ENCODE peak calls at places on chromosomes 7 and 10, in seven cellular contexts. One of them, this sample, is unnamed. For H3K27me3 and H3K36me3, the result is how much of the 10 kb centered on the place peaks cover.

GRCh38 chr10:48607356-48608278 is 2.7 kb upstream of the ARHGAP22 start:
- DNase-seq in SK-N-SH: no peak
- DNase-seq in WERI-Rb-1: no peak
- DNase-seq in uterus: no peak
- DNase-seq in fibroblast of lung: no peak
- DNase-seq in esophagus squamous epithelium: no peak
- DNase-seq in spleen: no peak
- DNase-seq in this sample: no peak

GRCh38 chr7:537911-538634 is 18.4 kb upstream of the PDGFA start:
- DNase-seq in SK-N-SH: peak
- DNase-seq in WERI-Rb-1: no peak
- DNase-seq in uterus: peak
- DNase-seq in fibroblast of lung: peak
- DNase-seq in esophagus squamous epithelium: no peak
- DNase-seq in spleen: peak
- DNase-seq in this sample: peak

GRCh38 chr7:26493737-26494423 is 202.2 kb downstream of the SNX10 start:
- DNase-seq in SK-N-SH: no peak
- DNase-seq in WERI-Rb-1: no peak
- DNase-seq in uterus: no peak
- DNase-seq in fibroblast of lung: no peak
- DNase-seq in esophagus squamous epithelium: no peak
- DNase-seq in spleen: no peak
- DNase-seq in this sample: no peak

GRCh38 chr10:127525686-127526085 is 23.4 kb upstream of the NPS start:
- DNase-seq in SK-N-SH: no peak
- DNase-seq in WERI-Rb-1: peak
- DNase-seq in uterus: no peak
- DNase-seq in fibroblast of lung: no peak
- DNase-seq in esophagus squamous epithelium: no peak
- DNase-seq in spleen: no peak
- DNase-seq in this sample: no peak

GRCh38 chr7:118870187-118870586 is 645.7 kb downstream of the ANKRD7 start:
- DNase-seq in SK-N-SH: no peak
- DNase-seq in WERI-Rb-1: peak
- DNase-seq in uterus: no peak
- DNase-seq in fibroblast of lung: peak
- DNase-seq in esophagus squamous epithelium: no peak
- DNase-seq in spleen: no peak
- DNase-seq in this sample: no peak

GRCh38 chr7:9672518-9672917 is 1239.1 kb downstream of the NXPH1 start:
- DNase-seq in SK-N-SH: no peak
- DNase-seq in WERI-Rb-1: no peak
- DNase-seq in uterus: no peak
- DNase-seq in fibroblast of lung: no peak
- DNase-seq in esophagus squamous epithelium: no peak
- DNase-seq in spleen: no peak
- DNase-seq in this sample: no peak

GRCh38 chr10:116120688-116121087 is 152.3 kb downstream of the GFRA1 start:
- DNase-seq in SK-N-SH: no peak
- DNase-seq in WERI-Rb-1: peak
- DNase-seq in uterus: no peak
- DNase-seq in fibroblast of lung: no peak
- DNase-seq in esophagus squamous epithelium: no peak
- DNase-seq in spleen: no peak
- DNase-seq in this sample: peak

GRCh38 chr10:14481752-14482151 is 151.0 kb upstream of the FRMD4A start:
- DNase-seq in SK-N-SH: no peak
- DNase-seq in WERI-Rb-1: no peak
- DNase-seq in uterus: no peak
- DNase-seq in fibroblast of lung: peak
- DNase-seq in esophagus squamous epithelium: no peak
- DNase-seq in spleen: no peak
- DNase-seq in this sample: no peak

GRCh38 chr10:56360967-56361841 is at the start of gene ZWINT:
- DNase-seq in SK-N-SH: peak
- DNase-seq in WERI-Rb-1: peak
- DNase-seq in uterus: peak
- DNase-seq in fibroblast of lung: peak
- DNase-seq in esophagus squamous epithelium: peak
- DNase-seq in spleen: peak
- DNase-seq in this sample: peak

GRCh38 chr10:56360583-56360966 is 484 bp downstream of the ZWINT start:
- DNase-seq in SK-N-SH: no peak
- DNase-seq in WERI-Rb-1: no peak
- DNase-seq in uterus: no peak
- DNase-seq in fibroblast of lung: no peak
- DNase-seq in esophagus squamous epithelium: no peak
- DNase-seq in spleen: no peak
- DNase-seq in this sample: no peak

GRCh38 chr10:56357018-56357417 is 4.0 kb downstream of the ZWINT start:
- DNase-seq in SK-N-SH: no peak
- DNase-seq in WERI-Rb-1: no peak
- DNase-seq in uterus: no peak
- DNase-seq in fibroblast of lung: no peak
- DNase-seq in esophagus squamous epithelium: no peak
- DNase-seq in spleen: no peak
- DNase-seq in this sample: no peak

GRCh38 chr10:56359837-56360236 is 1.2 kb downstream of the ZWINT start:
- DNase-seq in SK-N-SH: no peak
- DNase-seq in WERI-Rb-1: no peak
- DNase-seq in uterus: no peak
- DNase-seq in fibroblast of lung: no peak
- DNase-seq in esophagus squamous epithelium: no peak
- DNase-seq in spleen: peak
- DNase-seq in this sample: no peak
- H3K4me3 ChIP-seq in SK-N-SH: peak
- H3K4me3 ChIP-seq in WERI-Rb-1: peak
- H3K4me3 ChIP-seq in uterus: no peak
- H3K4me3 ChIP-seq in fibroblast of lung: peak
- H3K4me3 ChIP-seq in esophagus squamous epithelium: peak
- H3K4me3 ChIP-seq in spleen: peak
- H3K4me3 ChIP-seq in this sample: no peak

GRCh38 chr10:22334414-22335203 is 10.7 kb upstream of the SPAG6 start:
- DNase-seq in SK-N-SH: no peak
- DNase-seq in WERI-Rb-1: no peak
- DNase-seq in uterus: no peak
- DNase-seq in fibroblast of lung: no peak
- DNase-seq in esophagus squamous epithelium: no peak
- DNase-seq in spleen: peak
- DNase-seq in this sample: peak
- H3K27me3 ChIP-seq in SK-N-SH: under half
- H3K27me3 ChIP-seq in WERI-Rb-1: under half
- H3K27me3 ChIP-seq in uterus: under half
- H3K27me3 ChIP-seq in fibroblast of lung: under half
- H3K27me3 ChIP-seq in esophagus squamous epithelium: half or more
- H3K27me3 ChIP-seq in spleen: half or more
- H3K27me3 ChIP-seq in this sample: half or more

GRCh38 chr10:11863353-11864105 is 40.4 kb downstream of the PROSER2 start:
- DNase-seq in SK-N-SH: no peak
- DNase-seq in WERI-Rb-1: no peak
- DNase-seq in uterus: no peak
- DNase-seq in fibroblast of lung: no peak
- DNase-seq in esophagus squamous epithelium: no peak
- DNase-seq in spleen: peak
- DNase-seq in this sample: no peak

GRCh38 chr10:11865561-11865960 is 42.4 kb downstream of the PROSER2 start:
- DNase-seq in SK-N-SH: no peak
- DNase-seq in WERI-Rb-1: no peak
- DNase-seq in uterus: no peak
- DNase-seq in fibroblast of lung: no peak
- DNase-seq in esophagus squamous epithelium: no peak
- DNase-seq in spleen: peak
- DNase-seq in this sample: no peak

GRCh38 chr10:11867497-11867896 is 44.3 kb downstream of the PROSER2 start:
- DNase-seq in SK-N-SH: no peak
- DNase-seq in WERI-Rb-1: no peak
- DNase-seq in uterus: no peak
- DNase-seq in fibroblast of lung: no peak
- DNase-seq in esophagus squamous epithelium: no peak
- DNase-seq in spleen: peak
- DNase-seq in this sample: peak

GRCh38 chr10:11864727-11865126 is 41.6 kb downstream of the PROSER2 start:
- DNase-seq in SK-N-SH: no peak
- DNase-seq in WERI-Rb-1: no peak
- DNase-seq in uterus: no peak
- DNase-seq in fibroblast of lung: no peak
- DNase-seq in esophagus squamous epithelium: no peak
- DNase-seq in spleen: no peak
- DNase-seq in this sample: no peak

DNA sequence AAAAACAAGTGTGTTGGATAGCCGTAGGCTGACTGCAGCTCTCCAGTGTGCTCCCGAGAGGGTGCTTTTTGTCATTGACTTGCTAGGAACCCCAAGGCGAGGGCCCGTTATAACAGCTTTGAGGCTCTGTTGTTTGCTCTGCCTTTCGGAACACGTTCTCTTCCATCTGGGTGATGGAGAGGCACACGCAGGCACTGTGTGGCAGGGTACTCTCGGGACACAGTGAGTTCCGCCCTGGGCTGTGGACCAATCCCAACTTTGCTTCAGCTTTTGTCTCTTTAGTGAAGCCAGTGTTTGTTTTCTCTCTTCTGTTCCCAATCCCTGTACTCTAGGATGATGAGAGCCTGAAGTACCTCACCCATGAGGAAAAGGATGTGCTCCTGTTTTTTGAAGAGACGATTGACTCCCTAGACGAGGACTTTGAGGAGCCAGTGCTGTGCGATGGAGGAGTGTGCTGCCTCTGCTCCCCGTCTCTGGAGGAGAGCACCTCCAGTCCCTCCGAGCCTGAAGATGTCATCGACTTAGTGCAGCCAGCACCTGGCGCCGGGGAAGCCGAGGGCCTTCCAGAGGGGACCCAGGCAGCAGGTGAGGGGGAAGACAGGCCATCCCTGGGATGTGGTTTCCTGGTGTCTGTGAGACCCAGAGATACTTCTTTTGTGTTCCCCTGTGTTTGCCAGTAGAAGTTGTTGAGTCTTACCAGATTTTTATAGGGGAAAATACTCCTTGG is 43.2 kb downstream of the PROSER2 start:
- DNase-seq in SK-N-SH: no peak
- DNase-seq in WERI-Rb-1: no peak
- DNase-seq in uterus: no peak
- DNase-seq in fibroblast of lung: no peak
- DNase-seq in esophagus squamous epithelium: no peak
- DNase-seq in spleen: peak
- DNase-seq in this sample: no peak
- H3K36me3 ChIP-seq in SK-N-SH: under half
- H3K36me3 ChIP-seq in WERI-Rb-1: under half
- H3K36me3 ChIP-seq in uterus: under half
- H3K36me3 ChIP-seq in fibroblast of lung: under half
- H3K36me3 ChIP-seq in esophagus squamous epithelium: under half
- H3K36me3 ChIP-seq in spleen: under half
- H3K36me3 ChIP-seq in this sample: under half

DNA sequence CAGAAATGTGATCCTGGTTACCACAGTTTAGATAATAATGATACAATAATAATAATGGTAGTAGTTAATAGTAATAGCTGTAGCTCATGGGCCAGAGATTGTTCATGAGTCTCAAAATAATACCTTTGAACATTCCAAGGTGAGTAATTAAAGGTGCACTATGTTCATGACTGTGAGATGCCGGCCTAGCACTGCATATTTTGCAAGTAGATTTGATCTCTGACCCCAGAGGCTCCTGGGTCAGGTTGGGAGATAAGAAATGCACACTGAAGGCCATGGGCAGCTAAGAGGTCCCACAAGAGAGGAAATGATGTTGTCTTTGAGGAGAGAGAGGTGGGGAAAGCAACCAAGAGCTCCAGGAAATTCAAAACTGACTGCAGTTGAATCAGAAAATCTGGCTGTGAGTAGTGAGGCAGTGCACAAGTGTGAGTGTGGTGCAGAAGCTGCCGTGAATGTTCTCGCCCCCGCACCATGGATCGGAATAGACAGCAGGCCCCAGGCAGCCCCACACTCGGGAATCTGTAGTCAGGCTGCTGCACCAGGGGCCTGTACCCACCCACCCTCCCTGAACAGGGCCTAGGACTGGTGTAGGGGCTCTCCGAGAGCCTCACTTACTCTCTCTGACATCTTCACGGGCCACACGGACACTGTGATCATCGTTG is 11.9 kb downstream of the CPXM2 start:
- DNase-seq in SK-N-SH: no peak
- DNase-seq in WERI-Rb-1: no peak
- DNase-seq in uterus: no peak
- DNase-seq in fibroblast of lung: no peak
- DNase-seq in esophagus squamous epithelium: no peak
- DNase-seq in spleen: no peak
- DNase-seq in this sample: no peak
- H3K4me3 ChIP-seq in SK-N-SH: no peak
- H3K4me3 ChIP-seq in WERI-Rb-1: no peak
- H3K4me3 ChIP-seq in uterus: no peak
- H3K4me3 ChIP-seq in fibroblast of lung: no peak
- H3K4me3 ChIP-seq in esophagus squamous epithelium: no peak
- H3K4me3 ChIP-seq in spleen: no peak
- H3K4me3 ChIP-seq in this sample: no peak

GRCh38 chr10:118249714-118250113 is 92.4 kb downstream of the FAM204A start:
- DNase-seq in SK-N-SH: no peak
- DNase-seq in WERI-Rb-1: no peak
- DNase-seq in uterus: no peak
- DNase-seq in fibroblast of lung: no peak
- DNase-seq in esophagus squamous epithelium: no peak
- DNase-seq in spleen: no peak
- DNase-seq in this sample: no peak
- H3K27me3 ChIP-seq in SK-N-SH: under half
- H3K27me3 ChIP-seq in WERI-Rb-1: half or more
- H3K27me3 ChIP-seq in uterus: under half
- H3K27me3 ChIP-seq in fibroblast of lung: under half
- H3K27me3 ChIP-seq in esophagus squamous epithelium: under half
- H3K27me3 ChIP-seq in spleen: under half
- H3K27me3 ChIP-seq in this sample: under half

GRCh38 chr7:144941127-144941526 is 105.3 kb upstream of the TPK1 start:
- DNase-seq in SK-N-SH: no peak
- DNase-seq in WERI-Rb-1: no peak
- DNase-seq in uterus: no peak
- DNase-seq in fibroblast of lung: no peak
- DNase-seq in esophagus squamous epithelium: no peak
- DNase-seq in spleen: no peak
- DNase-seq in this sample: peak
- H3K36me3 ChIP-seq in SK-N-SH: under half
- H3K36me3 ChIP-seq in WERI-Rb-1: under half
- H3K36me3 ChIP-seq in uterus: under half
- H3K36me3 ChIP-seq in fibroblast of lung: under half
- H3K36me3 ChIP-seq in esophagus squamous epithelium: under half
- H3K36me3 ChIP-seq in spleen: under half
- H3K36me3 ChIP-seq in this sample: under half

GRCh38 chr10:5697342-5697741 is 12.7 kb downstream of the TASOR2 start:
- DNase-seq in SK-N-SH: no peak
- DNase-seq in WERI-Rb-1: no peak
- DNase-seq in uterus: no peak
- DNase-seq in fibroblast of lung: no peak
- DNase-seq in esophagus squamous epithelium: no peak
- DNase-seq in spleen: no peak
- DNase-seq in this sample: no peak
- H3K4me3 ChIP-seq in SK-N-SH: no peak
- H3K4me3 ChIP-seq in WERI-Rb-1: no peak
- H3K4me3 ChIP-seq in uterus: no peak
- H3K4me3 ChIP-seq in fibroblast of lung: no peak
- H3K4me3 ChIP-seq in esophagus squamous epithelium: no peak
- H3K4me3 ChIP-seq in spleen: no peak
- H3K4me3 ChIP-seq in this sample: no peak

GRCh38 chr10:114043532-114044250 is at the start of gene ADRB1:
- DNase-seq in SK-N-SH: peak
- DNase-seq in WERI-Rb-1: peak
- DNase-seq in uterus: peak
- DNase-seq in fibroblast of lung: peak
- DNase-seq in esophagus squamous epithelium: peak
- DNase-seq in spleen: peak
- DNase-seq in this sample: peak
- H3K27me3 ChIP-seq in SK-N-SH: under half
- H3K27me3 ChIP-seq in WERI-Rb-1: under half
- H3K27me3 ChIP-seq in uterus: under half
- H3K27me3 ChIP-seq in fibroblast of lung: under half
- H3K27me3 ChIP-seq in esophagus squamous epithelium: under half
- H3K27me3 ChIP-seq in spleen: under half
- H3K27me3 ChIP-seq in this sample: half or more

This sample was measured in H7.